ENCODE peak calls at places on chromosome 10, in nine cellular contexts. G is brain microvascular endothelial cell, P is fibroblast of lung, E is stomach, I is body of pancreas, W is left ventricle myocardium inferior, D is esophagus muscularis mucosa, Y is HCT116, Q is sigmoid colon. A is an unnamed sample.

GRCh38 chr10:58993480-58994221 is 182.8 kb upstream of the PHYHIPL start:
- DNase-seq in G (no peak), P (no peak), E (no peak), I (no peak), W (no peak), D (no peak), Y (no peak), Q (no peak), A (no peak)

GRCh38 chr10:103180491-103180890 is 12.6 kb downstream of the NT5C2 start:
- DNase-seq in G (no peak), P (no peak), E (no peak), I (no peak), W (no peak), D (no peak), Y (no peak), Q (no peak), A (no peak)

GRCh38 chr10:17645591-17646345 is 1.8 kb downstream of the STAM start:
- DNase-seq in G (no peak), P (no peak), E (no peak), I (no peak), W (no peak), D (no peak), Y (no peak), Q (no peak), A (no peak)

GRCh38 chr10:91758303-91759146 is 39.7 kb upstream of the TNKS2 start:
- DNase-seq in G (no peak), P (peak), E (no peak), I (no peak), W (no peak), D (no peak), Y (peak), Q (no peak), A (no peak)

GRCh38 chr10:3749597-3750351 is 35.2 kb downstream of the KLF6 start:
- DNase-seq in G (peak), P (peak), E (no peak), I (no peak), W (peak), D (peak), Y (no peak), Q (peak), A (no peak)

GRCh38 chr10:99930731-99931550 is 78.8 kb downstream of the DNMBP start:
- DNase-seq in G (no peak), P (no peak), E (peak), I (peak), W (no peak), D (no peak), Y (peak), Q (no peak), A (peak)

GRCh38 chr10:20970708-20971107 is 73.6 kb upstream of the NEBL start:
- DNase-seq in G (no peak), P (no peak), E (no peak), I (no peak), W (no peak), D (no peak), Y (no peak), Q (no peak), A (no peak)

GRCh38 chr10:97006364-97006763 is 174.3 kb downstream of the LCOR start:
- DNase-seq in G (no peak), P (no peak), E (no peak), I (no peak), W (no peak), D (no peak), Y (no peak), Q (no peak), A (no peak)

GRCh38 chr10:90817173-90817889 is 40.5 kb downstream of the HTR7 start:
- DNase-seq in G (no peak), P (no peak), E (no peak), I (no peak), W (no peak), D (no peak), Y (no peak), Q (no peak), A (no peak)

GRCh38 chr10:24642921-24643678 is 80.6 kb downstream of the ARHGAP21 start:
- DNase-seq in G (peak), P (peak), E (no peak), I (peak), W (no peak), D (no peak), Y (peak), Q (no peak), A (no peak)

GRCh38 chr10:42491001-42491592 is 147.3 kb downstream of the ZNF33B start:
- DNase-seq in G (no peak), P (peak), E (no peak), I (no peak), W (no peak), D (no peak), Y (no peak), Q (no peak), A (no peak)

GRCh38 chr10:29722777-29723176 is 88.0 kb upstream of the SVIL start:
- DNase-seq in G (no peak), P (no peak), E (no peak), I (no peak), W (no peak), D (peak), Y (no peak), Q (no peak), A (no peak)

GRCh38 chr10:120318862-120319261 is 138.2 kb upstream of the PLPP4 start:
- DNase-seq in G (no peak), P (no peak), E (no peak), I (no peak), W (no peak), D (peak), Y (no peak), Q (no peak), A (no peak)

DNA sequence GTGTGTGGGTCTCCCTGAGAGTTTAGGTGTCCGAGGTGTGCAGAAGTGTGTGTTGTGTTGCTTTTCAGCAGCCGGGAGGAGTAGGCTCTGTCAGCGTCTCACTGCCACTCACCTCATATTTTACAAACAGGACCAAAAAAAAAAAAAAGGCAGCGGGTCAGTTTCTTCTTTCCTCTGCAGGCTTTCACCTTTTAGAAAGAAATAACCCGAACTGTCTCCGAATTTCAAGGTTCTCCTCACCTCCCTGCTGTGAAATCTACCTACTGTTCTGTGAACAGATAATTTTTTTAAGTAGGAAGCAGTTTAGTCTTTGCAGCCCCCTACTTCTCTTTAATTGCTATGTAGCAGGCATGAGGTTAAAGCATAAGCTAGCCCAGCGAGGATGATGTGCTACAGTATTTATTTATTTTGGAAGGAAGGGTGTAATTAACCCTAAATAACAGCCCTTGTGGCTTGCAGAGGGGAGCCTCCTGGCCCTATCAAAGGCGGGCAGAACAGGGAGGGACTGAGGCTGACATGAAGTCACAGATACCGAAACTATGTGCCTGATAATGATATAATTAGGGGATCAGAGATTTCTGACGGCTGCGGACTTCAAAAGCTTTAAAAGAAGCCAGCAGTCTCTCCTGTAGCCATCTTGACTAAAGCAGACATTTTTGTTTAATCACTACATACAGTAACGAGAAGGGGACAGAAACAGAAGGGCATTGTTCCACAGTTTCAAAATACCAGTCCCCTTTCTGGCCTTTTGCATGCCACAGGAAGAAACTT is 1.6 kb downstream of the BAMBI start:
- DNase-seq in G (no peak), P (peak), E (no peak), I (no peak), W (no peak), D (no peak), Y (no peak), Q (no peak), A (no peak)
- H3K27ac ChIP-seq in G (no peak), P (no peak), E (no peak), I (peak), W (peak), D (no peak), Y (no peak), Q (no peak), A (no peak)

DNA sequence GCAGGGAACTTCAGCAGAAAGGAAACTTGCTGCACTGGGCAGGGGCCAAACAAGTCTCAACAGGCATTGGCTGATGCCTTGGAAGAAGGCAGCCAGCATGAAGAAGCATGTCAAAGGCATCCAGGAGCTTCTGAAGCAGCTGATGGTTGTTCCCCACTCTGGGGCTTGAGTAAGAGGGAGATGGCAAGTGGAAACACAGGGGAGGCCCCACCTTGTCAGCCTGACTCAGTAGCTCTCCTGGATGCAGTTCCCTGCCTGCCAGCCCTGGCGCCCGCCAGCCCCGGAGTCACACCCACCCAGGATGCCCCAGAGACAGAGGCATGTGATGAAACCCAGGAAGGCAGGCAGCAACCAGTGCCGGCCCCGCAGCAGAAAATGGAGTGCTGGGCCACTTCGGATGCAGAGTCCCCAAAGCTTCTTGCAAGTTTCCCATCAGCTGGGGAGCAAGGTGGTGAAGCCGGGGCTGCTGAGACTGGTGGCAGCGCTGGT is 96.5 kb downstream of the TACC2 start:
- DNase-seq in G (no peak), P (no peak), E (no peak), I (no peak), W (no peak), D (no peak), Y (no peak), Q (no peak), A (peak)
- H3K4me3 ChIP-seq in G (no peak), P (no peak), E (no peak), I (no peak), W (no peak), D (no peak), Y (no peak), Q (no peak), A (no peak)

GRCh38 chr10:119243967-119244366 is 36.6 kb downstream of the GRK5 start:
- DNase-seq in G (no peak), P (no peak), E (no peak), I (no peak), W (no peak), D (no peak), Y (no peak), Q (no peak), A (no peak)
- H3K27ac ChIP-seq in G (no peak), P (no peak), E (no peak), I (no peak), W (peak), D (peak), Y (no peak), Q (no peak), A (peak)

GRCh38 chr10:28243923-28244322 is 58.9 kb downstream of the MPP7 start:
- DNase-seq in G (no peak), P (no peak), E (no peak), I (no peak), W (no peak), D (no peak), Y (no peak), Q (no peak), A (no peak)
- H3K4me3 ChIP-seq in G (no peak), P (no peak), E (no peak), I (no peak), W (no peak), D (no peak), Y (no peak), Q (no peak), A (no peak)

GRCh38 chr10:13684813-13685511 is 98.2 kb downstream of the PRPF18 start:
- DNase-seq in G (no peak), P (peak), E (no peak), I (no peak), W (no peak), D (no peak), Y (no peak), Q (no peak), A (no peak)

GRCh38 chr10:13686331-13686752 is 99.6 kb downstream of the PRPF18 start:
- DNase-seq in G (no peak), P (no peak), E (no peak), I (no peak), W (peak), D (no peak), Y (no peak), Q (no peak), A (no peak)

GRCh38 chr10:13683017-13683416 is 96.3 kb downstream of the PRPF18 start:
- DNase-seq in G (no peak), P (no peak), E (no peak), I (no peak), W (no peak), D (no peak), Y (no peak), Q (no peak), A (no peak)

GRCh38 chr10:13685885-13686284 is 99.1 kb downstream of the PRPF18 start:
- DNase-seq in G (no peak), P (no peak), E (no peak), I (no peak), W (peak), D (no peak), Y (no peak), Q (peak), A (no peak)

DNA sequence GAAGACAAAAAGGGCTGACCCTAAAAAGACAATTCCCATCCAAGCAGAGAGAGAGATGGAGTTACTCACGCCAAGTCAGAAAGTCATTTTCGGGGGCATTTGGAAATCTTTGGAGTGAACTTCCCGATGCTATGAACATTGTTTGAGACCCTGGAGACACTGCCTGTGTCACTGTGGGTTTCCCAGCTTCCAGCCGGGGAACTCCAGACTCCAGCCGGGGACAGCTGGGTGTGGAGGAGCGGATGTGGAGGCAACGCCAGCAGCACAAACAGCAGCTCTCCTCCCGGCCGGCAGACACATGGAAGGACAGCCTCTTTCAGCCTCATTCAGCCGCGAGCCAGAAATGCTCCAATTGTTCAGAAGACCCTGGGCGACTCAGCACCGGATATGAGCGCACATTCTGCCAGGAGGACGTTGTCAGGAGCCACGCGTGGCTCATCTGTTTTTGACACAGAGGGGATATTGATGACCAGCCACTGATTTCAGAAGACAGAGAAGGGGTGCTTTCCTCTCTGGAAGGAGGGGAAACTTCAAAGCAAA is 97.6 kb downstream of the PRPF18 start:
- DNase-seq in G (peak), P (peak), E (peak), I (peak), W (peak), D (no peak), Y (no peak), Q (peak), A (no peak)
- H3K27ac ChIP-seq in G (peak), P (peak), E (peak), I (peak), W (peak), D (peak), Y (no peak), Q (peak), A (no peak)

DNA sequence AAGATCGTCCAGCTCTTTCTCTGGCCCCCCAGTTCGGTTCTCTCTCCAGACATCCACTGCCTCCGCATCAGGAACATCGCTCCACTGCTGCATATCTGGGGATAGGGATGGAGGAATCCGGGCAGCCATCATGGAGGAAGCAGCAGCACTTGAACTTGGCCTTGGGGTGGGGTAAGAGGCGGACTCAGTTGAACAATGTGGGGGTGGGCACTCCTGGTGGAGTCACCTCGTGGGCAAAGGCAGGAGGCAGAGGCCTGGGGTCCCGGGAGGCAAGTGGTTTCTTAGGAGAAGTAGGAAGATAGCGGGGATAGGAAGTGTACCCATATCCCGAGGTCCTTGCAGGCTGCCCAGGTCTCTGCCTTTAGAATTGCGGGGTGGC is 98.3 kb downstream of the CHST15 start:
- DNase-seq in G (peak), P (no peak), E (no peak), I (no peak), W (no peak), D (peak), Y (peak), Q (no peak), A (peak)
- H3K4me3 ChIP-seq in G (peak), P (peak), E (peak), I (no peak), W (peak), D (peak), Y (peak), Q (peak), A (peak)

GRCh38 chr10:77744249-77744648 is 106.6 kb upstream of the KCNMA1 start:
- DNase-seq in G (no peak), P (no peak), E (no peak), I (no peak), W (no peak), D (no peak), Y (no peak), Q (no peak), A (no peak)
- H3K27ac ChIP-seq in G (no peak), P (no peak), E (no peak), I (no peak), W (no peak), D (no peak), Y (no peak), Q (no peak), A (peak)

DNA sequence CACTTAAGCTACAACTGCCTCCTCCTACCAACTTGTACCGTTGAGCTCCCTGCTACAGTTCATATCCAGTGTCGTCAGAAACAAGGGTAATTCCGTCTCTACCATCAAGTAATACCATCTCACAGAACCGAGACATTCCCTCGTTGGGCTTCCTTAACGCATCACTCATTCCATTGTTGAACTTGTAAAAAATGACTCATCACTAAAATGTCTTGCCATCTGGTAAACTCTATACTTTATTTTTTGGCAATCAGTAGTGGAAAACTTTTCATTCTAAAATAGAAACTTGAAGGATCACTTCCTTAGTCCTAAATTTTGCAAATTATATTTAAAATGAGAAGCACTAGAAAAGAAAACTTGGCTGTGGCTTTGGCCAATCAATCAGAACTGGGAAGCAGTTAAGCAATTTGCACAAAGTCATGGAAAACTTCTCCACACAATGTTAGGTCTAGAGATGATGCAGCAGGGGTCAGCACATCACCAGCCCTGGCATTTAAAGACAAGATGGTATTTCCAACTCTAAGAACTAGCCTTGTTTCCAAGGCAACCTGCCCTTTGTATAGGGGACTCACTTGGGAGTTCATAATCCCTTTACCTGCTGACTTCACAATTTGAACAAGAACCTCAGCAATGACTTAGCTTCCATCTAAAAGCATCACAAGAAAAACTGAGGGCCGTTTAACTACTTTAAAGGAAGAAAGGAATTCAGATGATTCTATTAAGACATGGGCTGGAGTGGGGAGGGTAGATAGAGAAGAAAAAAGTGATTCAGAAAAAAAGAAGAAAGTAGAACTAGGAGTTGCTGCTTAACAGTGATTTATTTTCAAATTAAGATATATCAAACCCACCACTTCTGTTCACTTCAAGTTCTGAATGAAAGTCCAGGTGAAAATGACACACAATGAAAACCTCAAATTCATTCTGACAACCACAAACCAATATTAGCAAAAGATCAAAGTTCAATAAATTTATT is 288.1 kb downstream of the PARD3 start:
- DNase-seq in G (peak), P (peak), E (no peak), I (no peak), W (no peak), D (no peak), Y (peak), Q (no peak), A (no peak)
- H3K4me3 ChIP-seq in G (no peak), P (no peak), E (no peak), I (no peak), W (no peak), D (no peak), Y (no peak), Q (no peak), A (no peak)

DNA sequence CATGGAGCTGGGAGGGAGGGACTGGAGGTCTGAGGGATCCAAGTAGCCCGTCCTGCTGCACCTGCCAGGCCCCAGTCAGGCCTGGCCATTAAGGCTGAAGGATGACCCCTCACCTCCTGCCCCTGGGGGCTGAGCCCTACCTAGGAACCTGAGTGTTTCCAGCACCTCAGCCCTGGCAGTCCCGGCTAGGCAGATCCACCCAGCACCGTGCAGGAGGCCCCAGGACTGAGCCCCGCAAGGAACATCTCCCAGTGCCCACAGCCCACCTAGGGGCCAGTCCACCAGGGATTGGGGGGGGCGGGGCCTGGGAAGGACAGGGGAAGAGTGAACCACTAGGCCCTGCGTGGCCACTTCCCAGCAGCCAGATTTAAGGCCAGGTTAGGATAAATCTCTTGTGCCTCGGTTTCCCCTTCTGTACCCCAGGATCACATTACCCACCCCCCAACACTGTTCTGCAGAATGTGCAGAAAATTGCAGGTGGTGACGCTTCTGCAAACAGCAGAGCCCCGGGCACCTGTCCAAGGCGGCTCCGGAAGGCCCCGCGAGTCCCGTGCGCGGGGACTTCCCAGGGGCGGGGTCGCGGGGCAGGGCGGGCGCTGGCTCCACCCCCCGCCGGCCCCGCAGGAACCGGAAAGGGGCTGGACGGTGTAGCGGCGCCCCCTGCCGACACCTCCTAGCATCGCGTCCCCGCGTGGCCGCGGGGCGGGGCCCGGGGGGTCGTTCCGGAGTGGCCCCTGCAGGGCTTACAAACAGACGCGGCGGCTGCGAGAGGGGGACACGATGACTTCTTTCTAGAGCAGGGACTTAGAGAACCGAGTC is 55.9 kb downstream of the PWWP2B start:
- DNase-seq in G (peak), P (peak), E (peak), I (peak), W (peak), D (no peak), Y (no peak), Q (peak), A (no peak)
- H3K27ac ChIP-seq in G (no peak), P (no peak), E (peak), I (peak), W (no peak), D (no peak), Y (peak), Q (no peak), A (no peak)